ENCODE peak calls at places on chromosomes 3 and 15, in ten cellular contexts. One of them, this sample, is unnamed.

GRCh38 chr3:100953103-100953502 is 40.1 kb downstream of the ABI3BP start:
- DNase-seq in activated CD8-positive, alpha-beta T cell treated with anti-CD3 and anti-CD28 coated beads for 36 hours: no peak
- DNase-seq in A549: no peak
- DNase-seq in left lung: no peak
- DNase-seq in foreskin fibroblast: no peak
- DNase-seq in psoas muscle: no peak
- DNase-seq in fibroblast of mammary gland: no peak
- DNase-seq in neural progenitor cell: no peak
- DNase-seq in AG09319: no peak
- DNase-seq in neural crest cell: no peak
- DNase-seq in this sample: no peak

GRCh38 chr3:13119471-13120220 is 46.4 kb upstream of the IQSEC1 start:
- DNase-seq in psoas muscle: no peak
- DNase-seq in neural crest cell: no peak
- DNase-seq in activated CD8-positive, alpha-beta T cell treated with anti-CD3 and anti-CD28 coated beads for 36 hours: no peak
- DNase-seq in neural progenitor cell: no peak
- DNase-seq in AG09319: no peak
- DNase-seq in foreskin fibroblast: no peak
- DNase-seq in A549: no peak
- DNase-seq in fibroblast of mammary gland: no peak
- DNase-seq in left lung: no peak
- DNase-seq in this sample: peak; percentile 26

GRCh38 chr3:47851888-47852603 is 49.1 kb downstream of the DHX30 start:
- DNase-seq in neural crest cell: no peak
- DNase-seq in neural progenitor cell: no peak
- DNase-seq in foreskin fibroblast: no peak
- DNase-seq in AG09319: no peak
- DNase-seq in activated CD8-positive, alpha-beta T cell treated with anti-CD3 and anti-CD28 coated beads for 36 hours: no peak
- DNase-seq in left lung: no peak
- DNase-seq in fibroblast of mammary gland: no peak
- DNase-seq in psoas muscle: no peak
- DNase-seq in A549: no peak
- DNase-seq in this sample: no peak

GRCh38 chr15:42348083-42348482 is 11.2 kb upstream of the CAPN3 start:
- DNase-seq in A549: no peak
- DNase-seq in activated CD8-positive, alpha-beta T cell treated with anti-CD3 and anti-CD28 coated beads for 36 hours: no peak
- DNase-seq in neural progenitor cell: no peak
- DNase-seq in left lung: no peak
- DNase-seq in fibroblast of mammary gland: peak; percentile 90
- DNase-seq in AG09319: peak; percentile 7
- DNase-seq in neural crest cell: no peak
- DNase-seq in foreskin fibroblast: peak; percentile 85
- DNase-seq in psoas muscle: no peak
- DNase-seq in this sample: no peak

GRCh38 chr3:10982782-10983181 is 9.8 kb upstream of the SLC6A1 start:
- DNase-seq in neural progenitor cell: no peak
- DNase-seq in activated CD8-positive, alpha-beta T cell treated with anti-CD3 and anti-CD28 coated beads for 36 hours: no peak
- DNase-seq in A549: no peak
- DNase-seq in neural crest cell: no peak
- DNase-seq in fibroblast of mammary gland: no peak
- DNase-seq in psoas muscle: no peak
- DNase-seq in left lung: no peak
- DNase-seq in foreskin fibroblast: no peak
- DNase-seq in AG09319: no peak
- DNase-seq in this sample: no peak

GRCh38 chr3:122088519-122088918 is 33.4 kb downstream of the CD86 start:
- DNase-seq in fibroblast of mammary gland: no peak
- DNase-seq in AG09319: no peak
- DNase-seq in neural progenitor cell: no peak
- DNase-seq in neural crest cell: no peak
- DNase-seq in foreskin fibroblast: no peak
- DNase-seq in activated CD8-positive, alpha-beta T cell treated with anti-CD3 and anti-CD28 coated beads for 36 hours: no peak
- DNase-seq in A549: no peak
- DNase-seq in psoas muscle: no peak
- DNase-seq in left lung: no peak
- DNase-seq in this sample: no peak

GRCh38 chr3:195873971-195874370 is 34.4 kb downstream of the TNK2 start:
- DNase-seq in activated CD8-positive, alpha-beta T cell treated with anti-CD3 and anti-CD28 coated beads for 36 hours: no peak
- DNase-seq in left lung: no peak
- DNase-seq in neural progenitor cell: no peak
- DNase-seq in fibroblast of mammary gland: peak; percentile 41
- DNase-seq in A549: peak; percentile 42
- DNase-seq in psoas muscle: no peak
- DNase-seq in AG09319: no peak
- DNase-seq in neural crest cell: no peak
- DNase-seq in foreskin fibroblast: peak; percentile 46
- DNase-seq in this sample: peak; percentile 39

GRCh38 chr15:31486506-31486905 is 159.9 kb downstream of the KLF13 start:
- DNase-seq in psoas muscle: no peak
- DNase-seq in fibroblast of mammary gland: no peak
- DNase-seq in foreskin fibroblast: no peak
- DNase-seq in neural crest cell: no peak
- DNase-seq in AG09319: no peak
- DNase-seq in left lung: no peak
- DNase-seq in A549: no peak
- DNase-seq in neural progenitor cell: peak; percentile 53
- DNase-seq in activated CD8-positive, alpha-beta T cell treated with anti-CD3 and anti-CD28 coated beads for 36 hours: no peak
- DNase-seq in this sample: no peak

GRCh38 chr3:50645378-50645777 is 28.4 kb downstream of the MAPKAPK3 start:
- DNase-seq in activated CD8-positive, alpha-beta T cell treated with anti-CD3 and anti-CD28 coated beads for 36 hours: no peak
- DNase-seq in A549: no peak
- DNase-seq in fibroblast of mammary gland: no peak
- DNase-seq in AG09319: no peak
- DNase-seq in neural progenitor cell: no peak
- DNase-seq in left lung: no peak
- DNase-seq in foreskin fibroblast: no peak
- DNase-seq in neural crest cell: no peak
- DNase-seq in psoas muscle: no peak
- DNase-seq in this sample: no peak

GRCh38 chr3:59374812-59375211 is 325.0 kb upstream of the CFAP20DC start:
- DNase-seq in AG09319: no peak
- DNase-seq in neural progenitor cell: peak; percentile 48
- DNase-seq in neural crest cell: peak; percentile 3
- DNase-seq in left lung: no peak
- DNase-seq in A549: no peak
- DNase-seq in activated CD8-positive, alpha-beta T cell treated with anti-CD3 and anti-CD28 coated beads for 36 hours: peak; percentile 35
- DNase-seq in psoas muscle: no peak
- DNase-seq in foreskin fibroblast: no peak
- DNase-seq in fibroblast of mammary gland: no peak
- DNase-seq in this sample: no peak

GRCh38 chr3:90092994-90093393 is 985.6 kb downstream of the EPHA3 start:
- DNase-seq in AG09319: no peak
- DNase-seq in fibroblast of mammary gland: peak; percentile 21
- DNase-seq in left lung: no peak
- DNase-seq in neural crest cell: no peak
- DNase-seq in foreskin fibroblast: peak; percentile 49
- DNase-seq in A549: peak; percentile 12
- DNase-seq in activated CD8-positive, alpha-beta T cell treated with anti-CD3 and anti-CD28 coated beads for 36 hours: no peak
- DNase-seq in neural progenitor cell: peak; percentile 11
- DNase-seq in psoas muscle: no peak
- DNase-seq in this sample: no peak
- TF ChIP-seq CTCF in AG09319: peak; percentile 52
- TF ChIP-seq CTCF in fibroblast of mammary gland: peak; percentile 53
- TF ChIP-seq CTCF in left lung: peak; percentile 6
- TF ChIP-seq CTCF in neural crest cell: peak; percentile 71
- TF ChIP-seq CTCF in foreskin fibroblast: peak; percentile 39
- TF ChIP-seq CTCF in A549: peak; percentile 26
- TF ChIP-seq CTCF in activated CD8-positive, alpha-beta T cell treated with anti-CD3 and anti-CD28 coated beads for 36 hours: peak; percentile 16
- TF ChIP-seq CTCF in neural progenitor cell: peak; percentile 69
- TF ChIP-seq CTCF in psoas muscle: peak; percentile 28
- TF ChIP-seq CTCF in this sample: no peak

GRCh38 chr3:181278468-181279238 is 289.1 kb upstream of the DNAJC19 start:
- DNase-seq in psoas muscle: no peak
- DNase-seq in AG09319: no peak
- DNase-seq in A549: no peak
- DNase-seq in neural crest cell: no peak
- DNase-seq in foreskin fibroblast: no peak
- DNase-seq in left lung: no peak
- DNase-seq in activated CD8-positive, alpha-beta T cell treated with anti-CD3 and anti-CD28 coated beads for 36 hours: no peak
- DNase-seq in fibroblast of mammary gland: no peak
- DNase-seq in neural progenitor cell: peak; percentile 42
- DNase-seq in this sample: no peak
- TF ChIP-seq CTCF in psoas muscle: peak; percentile 46
- TF ChIP-seq CTCF in AG09319: peak; percentile 1
- TF ChIP-seq CTCF in A549: no peak
- TF ChIP-seq CTCF in neural crest cell: peak; percentile 60
- TF ChIP-seq CTCF in foreskin fibroblast: no peak
- TF ChIP-seq CTCF in left lung: no peak
- TF ChIP-seq CTCF in activated CD8-positive, alpha-beta T cell treated with anti-CD3 and anti-CD28 coated beads for 36 hours: peak; percentile 41
- TF ChIP-seq CTCF in fibroblast of mammary gland: peak; percentile 29
- TF ChIP-seq CTCF in neural progenitor cell: peak; percentile 70
- TF ChIP-seq CTCF in this sample: no peak

DNA sequence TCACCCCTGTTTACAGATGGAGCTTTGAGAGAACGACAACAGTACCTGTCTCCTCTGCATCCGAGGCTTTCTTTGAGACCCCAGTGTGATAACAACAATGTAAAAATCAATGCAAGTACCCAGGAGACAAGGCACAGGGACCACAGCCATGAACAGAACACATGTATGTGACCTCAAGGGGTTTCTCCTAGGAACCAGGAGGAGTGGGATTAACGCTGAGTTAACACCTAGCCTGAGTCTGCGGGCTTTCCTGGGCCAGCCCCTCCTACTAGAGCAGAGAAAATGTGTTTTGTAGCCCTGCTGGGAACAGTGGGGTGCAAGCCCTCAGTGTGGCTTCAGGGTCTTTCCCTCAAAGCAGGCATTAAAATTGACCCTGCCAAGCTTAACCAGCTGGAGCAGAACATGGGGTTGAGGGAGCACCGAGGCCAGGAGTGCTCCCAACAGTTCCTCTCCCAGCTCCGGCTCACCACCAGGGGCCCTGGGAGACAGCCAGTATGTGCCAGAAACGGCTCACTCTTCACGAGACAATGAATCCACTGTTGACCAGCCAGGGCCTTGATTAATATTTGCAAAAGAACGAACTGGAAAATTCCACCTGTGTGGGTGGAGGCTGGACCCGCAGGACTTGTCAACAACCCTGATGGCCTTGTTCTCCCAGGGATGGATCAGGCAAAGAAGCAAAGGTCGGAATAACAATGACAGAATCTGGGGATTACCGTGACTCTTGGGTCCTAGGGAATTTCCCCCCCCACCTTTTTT is 3.6 kb downstream of the CHDH start:
- DNase-seq in psoas muscle: no peak
- DNase-seq in AG09319: no peak
- DNase-seq in neural crest cell: peak; percentile 17
- DNase-seq in neural progenitor cell: peak; percentile 19
- DNase-seq in left lung: no peak
- DNase-seq in fibroblast of mammary gland: peak; percentile 32
- DNase-seq in foreskin fibroblast: peak; percentile 28
- DNase-seq in activated CD8-positive, alpha-beta T cell treated with anti-CD3 and anti-CD28 coated beads for 36 hours: no peak
- DNase-seq in A549: peak; percentile 48
- DNase-seq in this sample: no peak
- TF ChIP-seq CTCF in psoas muscle: no peak
- TF ChIP-seq CTCF in AG09319: no peak
- TF ChIP-seq CTCF in neural crest cell: peak; percentile 44
- TF ChIP-seq CTCF in neural progenitor cell: peak; percentile 21
- TF ChIP-seq CTCF in left lung: no peak
- TF ChIP-seq CTCF in fibroblast of mammary gland: peak; percentile 7
- TF ChIP-seq CTCF in foreskin fibroblast: no peak
- TF ChIP-seq CTCF in activated CD8-positive, alpha-beta T cell treated with anti-CD3 and anti-CD28 coated beads for 36 hours: no peak
- TF ChIP-seq CTCF in A549: no peak
- TF ChIP-seq CTCF in this sample: no peak

GRCh38 chr3:161409858-161410257 is 38.5 kb upstream of the SPTSSB start:
- DNase-seq in neural crest cell: no peak
- DNase-seq in left lung: no peak
- DNase-seq in foreskin fibroblast: no peak
- DNase-seq in A549: no peak
- DNase-seq in fibroblast of mammary gland: no peak
- DNase-seq in activated CD8-positive, alpha-beta T cell treated with anti-CD3 and anti-CD28 coated beads for 36 hours: no peak
- DNase-seq in psoas muscle: no peak
- DNase-seq in AG09319: no peak
- DNase-seq in neural progenitor cell: no peak
- DNase-seq in this sample: no peak

GRCh38 chr3:161412117-161412516 is 40.8 kb upstream of the SPTSSB start:
- DNase-seq in foreskin fibroblast: no peak
- DNase-seq in activated CD8-positive, alpha-beta T cell treated with anti-CD3 and anti-CD28 coated beads for 36 hours: no peak
- DNase-seq in A549: peak; percentile 65
- DNase-seq in psoas muscle: no peak
- DNase-seq in neural progenitor cell: no peak
- DNase-seq in left lung: no peak
- DNase-seq in fibroblast of mammary gland: no peak
- DNase-seq in neural crest cell: no peak
- DNase-seq in AG09319: no peak
- DNase-seq in this sample: no peak

GRCh38 chr3:161406594-161407555 is 35.6 kb upstream of the SPTSSB start:
- DNase-seq in AG09319: no peak
- DNase-seq in foreskin fibroblast: no peak
- DNase-seq in left lung: no peak
- DNase-seq in neural progenitor cell: no peak
- DNase-seq in fibroblast of mammary gland: no peak
- DNase-seq in A549: no peak
- DNase-seq in neural crest cell: no peak
- DNase-seq in activated CD8-positive, alpha-beta T cell treated with anti-CD3 and anti-CD28 coated beads for 36 hours: peak; percentile 30
- DNase-seq in psoas muscle: no peak
- DNase-seq in this sample: no peak

GRCh38 chr3:161405836-161406235 is 34.5 kb upstream of the SPTSSB start:
- DNase-seq in foreskin fibroblast: no peak
- DNase-seq in activated CD8-positive, alpha-beta T cell treated with anti-CD3 and anti-CD28 coated beads for 36 hours: no peak
- DNase-seq in neural crest cell: no peak
- DNase-seq in fibroblast of mammary gland: no peak
- DNase-seq in A549: no peak
- DNase-seq in AG09319: no peak
- DNase-seq in neural progenitor cell: no peak
- DNase-seq in psoas muscle: no peak
- DNase-seq in left lung: no peak
- DNase-seq in this sample: no peak

DNA sequence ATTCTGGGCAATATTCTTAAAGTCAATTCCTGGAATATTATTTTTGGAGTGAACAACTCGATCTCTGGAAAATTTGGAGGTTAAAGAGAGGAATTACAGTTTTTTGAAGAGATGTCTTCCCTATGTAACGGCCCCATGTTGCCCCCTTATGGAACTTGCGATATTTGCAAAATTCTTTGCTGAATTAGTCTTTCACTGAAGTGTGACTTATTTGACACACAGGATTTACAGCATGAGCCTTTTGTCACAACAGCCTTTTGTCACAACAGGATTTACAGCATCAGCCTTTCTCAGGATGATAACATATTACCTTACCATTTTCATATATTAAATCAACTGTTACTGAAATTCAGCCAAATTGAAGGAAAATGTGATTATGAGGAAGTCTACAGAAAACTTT is 37.8 kb upstream of the SPTSSB start:
- DNase-seq in neural crest cell: peak; percentile 16
- DNase-seq in left lung: no peak
- DNase-seq in neural progenitor cell: peak; percentile 74
- DNase-seq in A549: peak; percentile 58
- DNase-seq in psoas muscle: no peak
- DNase-seq in activated CD8-positive, alpha-beta T cell treated with anti-CD3 and anti-CD28 coated beads for 36 hours: peak; percentile 56
- DNase-seq in foreskin fibroblast: peak; percentile 76
- DNase-seq in AG09319: no peak
- DNase-seq in fibroblast of mammary gland: peak; percentile 65
- DNase-seq in this sample: no peak
- TF ChIP-seq CTCF in neural crest cell: peak; percentile 74
- TF ChIP-seq CTCF in left lung: peak; percentile 14
- TF ChIP-seq CTCF in neural progenitor cell: peak; percentile 56
- TF ChIP-seq CTCF in A549: peak; percentile 74
- TF ChIP-seq CTCF in psoas muscle: peak; percentile 30
- TF ChIP-seq CTCF in activated CD8-positive, alpha-beta T cell treated with anti-CD3 and anti-CD28 coated beads for 36 hours: peak; percentile 83
- TF ChIP-seq CTCF in foreskin fibroblast: peak; percentile 55
- TF ChIP-seq CTCF in AG09319: peak; percentile 70
- TF ChIP-seq CTCF in fibroblast of mammary gland: peak; percentile 76
- TF ChIP-seq CTCF in this sample: peak; percentile 76

GRCh38 chr3:190697502-190697830 is 165.0 kb downstream of the GMNC start:
- DNase-seq in AG09319: no peak
- DNase-seq in activated CD8-positive, alpha-beta T cell treated with anti-CD3 and anti-CD28 coated beads for 36 hours: no peak
- DNase-seq in neural progenitor cell: no peak
- DNase-seq in psoas muscle: no peak
- DNase-seq in A549: no peak
- DNase-seq in left lung: no peak
- DNase-seq in foreskin fibroblast: no peak
- DNase-seq in fibroblast of mammary gland: no peak
- DNase-seq in neural crest cell: no peak
- DNase-seq in this sample: no peak
- TF ChIP-seq CTCF in AG09319: no peak
- TF ChIP-seq CTCF in activated CD8-positive, alpha-beta T cell treated with anti-CD3 and anti-CD28 coated beads for 36 hours: peak; percentile 36
- TF ChIP-seq CTCF in neural progenitor cell: no peak
- TF ChIP-seq CTCF in psoas muscle: no peak
- TF ChIP-seq CTCF in A549: no peak
- TF ChIP-seq CTCF in left lung: no peak
- TF ChIP-seq CTCF in foreskin fibroblast: no peak
- TF ChIP-seq CTCF in fibroblast of mammary gland: no peak
- TF ChIP-seq CTCF in neural crest cell: peak; percentile 40
- TF ChIP-seq CTCF in this sample: peak; percentile 52